ENCODE peak calls at places on chromosomes 6 and 20, in ten cellular contexts. A is stimulated activated CD4-positive, alpha-beta T cell treated with anti-CD3 and anti-CD28 coated beads, Interleukin-15, amount 100 ng/mL, for 24 hours; I is naive B cell; J is GM23338; F is NCI-H1436 treated with DMSO at 0.1 percent for 48 hours; P is body of pancreas; D is mesenchymal stem cell; B is NCI-H2081 treated with DMSO at 0.1 percent for 48 hours; T is dorsolateral prefrontal cortex; R is omental fat pad. G is an unnamed sample.

GRCh38 chr6:110459137-110459536 is 17.3 kb downstream of the SLC22A16 start:
- DNase-seq in A (no peak), I (no peak), J (no peak), F (no peak), P (no peak), D (no peak), B (no peak), T (no peak), R (no peak), G (no peak)

GRCh38 chr6:43717822-43718221 is 30.2 kb upstream of the MRPS18A start:
- DNase-seq in A (no peak), I (no peak), J (no peak), F (no peak), P (no peak), D (no peak), B (no peak), T (no peak), R (no peak), G (no peak)

GRCh38 chr20:25310268-25310920 is 62.5 kb downstream of the PYGB start:
- DNase-seq in A (peak; percentile 67), I (no peak), J (peak; percentile 38), F (no peak), P (peak; percentile 32), D (peak; percentile 97), B (no peak), T (peak; percentile 55), R (no peak), G (peak; percentile 9)

GRCh38 chr20:7352165-7352564 is 584.7 kb downstream of the BMP2 start:
- DNase-seq in A (no peak), I (no peak), J (no peak), F (no peak), P (no peak), D (no peak), B (no peak), T (no peak), R (no peak), G (no peak)

GRCh38 chr6:15079288-15079817 is 166.5 kb upstream of the JARID2 start:
- DNase-seq in A (no peak), I (no peak), J (no peak), F (no peak), P (no peak), D (no peak), B (no peak), T (no peak), R (no peak), G (no peak)

GRCh38 chr6:11685411-11686093 is 93.1 kb downstream of the ADTRP start:
- DNase-seq in A (no peak), I (no peak), J (no peak), F (no peak), P (no peak), D (peak; percentile 58), B (no peak), T (no peak), R (no peak), G (no peak)

GRCh38 chr6:68597642-68598041 is 37.4 kb upstream of the ADGRB3 start:
- DNase-seq in A (no peak), I (no peak), J (no peak), F (no peak), P (no peak), D (no peak), B (no peak), T (no peak), R (no peak), G (no peak)

GRCh38 chr20:58991720-58992119 is 10.7 kb downstream of the NELFCD start:
- DNase-seq in A (no peak), I (no peak), J (no peak), F (no peak), P (no peak), D (no peak), B (no peak), T (peak; percentile 23), R (no peak), G (no peak)

GRCh38 chr6:27505209-27506027 is 32.5 kb upstream of the ZNF184 start:
- DNase-seq in A (peak; percentile 66), I (peak; percentile 24), J (peak; percentile 88), F (no peak), P (peak; percentile 78), D (peak; percentile 43), B (no peak), T (no peak), R (no peak), G (peak; percentile 56)

GRCh38 chr6:7311920-7312615 is 931 bp downstream of the SSR1 start:
- DNase-seq in A (no peak), I (no peak), J (peak; percentile 31), F (no peak), P (no peak), D (peak; percentile 20), B (no peak), T (peak; percentile 30), R (no peak), G (no peak)

GRCh38 chr6:14660767-14661166 is 543.2 kb downstream of the CD83 start:
- DNase-seq in A (no peak), I (no peak), J (no peak), F (no peak), P (no peak), D (no peak), B (no peak), T (no peak), R (no peak), G (no peak)

GRCh38 chr6:41372526-41373366 is 37.3 kb downstream of the NCR2 start:
- DNase-seq in A (no peak), I (no peak), J (peak; percentile 70), F (no peak), P (no peak), D (peak; percentile 8), B (no peak), T (no peak), R (no peak), G (no peak)

GRCh38 chr6:130366011-130366963 is at the start of gene TMEM200A:
- DNase-seq in A (peak; percentile 48), I (no peak), J (peak; percentile 76), F (no peak), P (peak; percentile 22), D (peak; percentile 73), B (no peak), T (no peak), R (peak; percentile 24), G (no peak)

GRCh38 chr6:106547961-106548453 is 81.3 kb downstream of the RTN4IP1 start:
- DNase-seq in A (peak; percentile 48), I (no peak), J (peak; percentile 40), F (no peak), P (peak; percentile 15), D (peak; percentile 80), B (no peak), T (no peak), R (no peak), G (no peak)

GRCh38 chr6:152293404-152293803 is 343.8 kb downstream of the SYNE1 start:
- DNase-seq in A (no peak), I (no peak), J (no peak), F (no peak), P (peak; percentile 78), D (no peak), B (peak; percentile 1), T (no peak), R (no peak), G (no peak)

GRCh38 chr6:30411515-30412207 is 66.7 kb downstream of the RPP21 start:
- DNase-seq in A (peak; percentile 75), I (peak; percentile 41), J (peak; percentile 85), F (no peak), P (peak; percentile 72), D (peak; percentile 59), B (no peak), T (no peak), R (no peak), G (no peak)